ENCODE peak calls at places on chromosome 21, in nine cellular contexts. I is ELR; N is hepatic stellate cell; R is progenitor cell of endocrine pancreas; Q is EH; C is mesenteric fat pad; A is Right ventricle myocardium superior; D is cardiac septum; W is activated CD4-positive, alpha-beta T cell treated with anti-CD3 and anti-CD28 coated beads, Interleukin-2, amount 50 U/mL, for 1 hour. K is an unnamed sample.

GRCh38 chr21:34498623-34499022 is 13.4 kb downstream of the KCNE1 start:
- DNase-seq in N (no peak), R (no peak), D (no peak), A (no peak), C (no peak), I (no peak), W (no peak), Q (no peak), K (no peak)

GRCh38 chr21:45202889-45203288 is 84.8 kb downstream of the POFUT2 start:
- DNase-seq in C (no peak), Q (no peak), D (no peak), R (no peak), I (no peak), N (no peak), A (no peak), W (no peak), K (no peak)

GRCh38 chr21:35614412-35614901 is 445.9 kb downstream of the SETD4 start:
- DNase-seq in C (no peak), N (no peak), D (no peak), A (no peak), W (no peak), R (no peak), I (peak), Q (peak), K (no peak)

GRCh38 chr21:42234464-42235241 is 15.7 kb downstream of the ABCG1 start:
- DNase-seq in D (peak), C (peak), W (peak), Q (no peak), R (peak), N (peak), I (no peak), A (peak), K (no peak)

GRCh38 chr21:34576043-34576466 is 38.9 kb downstream of the RCAN1 start:
- DNase-seq in D (no peak), I (no peak), N (peak), A (peak), W (no peak), R (no peak), C (no peak), Q (peak), K (no peak)

GRCh38 chr21:14901482-14901958 is 163.3 kb downstream of the NRIP1 start:
- DNase-seq in N (no peak), I (peak), Q (peak), R (no peak), A (no peak), W (no peak), D (no peak), C (no peak), K (no peak)

GRCh38 chr21:16942703-16943102 is 570.1 kb upstream of the CXADR start:
- DNase-seq in C (no peak), N (no peak), W (no peak), R (no peak), I (peak), Q (no peak), D (no peak), A (no peak), K (no peak)

GRCh38 chr21:38424333-38424732 is 73.9 kb downstream of the ERG start:
- DNase-seq in I (no peak), C (no peak), N (no peak), Q (no peak), W (no peak), R (no peak), A (no peak), D (no peak), K (peak)

GRCh38 chr21:44364151-44365053 is 11.0 kb downstream of the TRPM2 start:
- DNase-seq in R (no peak), A (peak), W (no peak), C (peak), N (no peak), Q (no peak), D (no peak), I (no peak), K (peak)

GRCh38 chr21:32698971-32699693 is 28.7 kb downstream of the SYNJ1 start:
- DNase-seq in W (no peak), Q (no peak), C (no peak), A (no peak), D (no peak), N (no peak), R (no peak), I (no peak), K (no peak)

GRCh38 chr21:43824250-43824882 is 35.0 kb downstream of the RRP1 start:
- DNase-seq in R (no peak), A (no peak), W (no peak), Q (peak), D (no peak), C (no peak), N (peak), I (peak), K (no peak)

GRCh38 chr21:36079010-36079649 is 9.3 kb downstream of the CBR1 start:
- DNase-seq in Q (no peak), A (peak), I (no peak), W (peak), N (no peak), D (peak), C (no peak), R (no peak), K (no peak)

GRCh38 chr21:29232601-29233541 is 65.9 kb upstream of the BACH1 start:
- DNase-seq in N (no peak), I (peak), Q (peak), D (no peak), C (no peak), A (no peak), R (no peak), W (no peak), K (no peak)

GRCh38 chr21:37751268-37751975 is 164.8 kb downstream of the KCNJ6 start:
- DNase-seq in Q (peak), A (no peak), W (no peak), N (peak), D (no peak), C (no peak), I (no peak), R (no peak), K (no peak)

GRCh38 chr21:22200378-22201092 is 1202.3 kb downstream of the NCAM2 start:
- DNase-seq in W (no peak), N (no peak), C (no peak), D (no peak), I (no peak), Q (no peak), R (no peak), A (no peak), K (no peak)

GRCh38 chr21:31142600-31142999 is 104.3 kb upstream of the KRTAP19-8 start:
- DNase-seq in C (no peak), I (no peak), D (no peak), N (no peak), R (no peak), A (no peak), W (peak), Q (no peak), K (no peak)

GRCh38 chr21:36929622-36930021 is 36.8 kb downstream of the HLCS start:
- DNase-seq in R (no peak), N (no peak), D (no peak), I (peak), A (no peak), W (no peak), Q (peak), C (no peak), K (no peak)

GRCh38 chr21:42097860-42098259 is 26.7 kb downstream of the UMODL1 start:
- DNase-seq in R (no peak), C (no peak), I (peak), N (peak), Q (peak), D (no peak), W (no peak), A (no peak), K (no peak)

GRCh38 chr21:45405271-45405818 is 380 bp downstream of the COL18A1 start:
- DNase-seq in W (no peak), R (no peak), C (no peak), N (peak), Q (peak), A (peak), D (no peak), I (peak), K (no peak)

GRCh38 chr21:44059710-44060109 is 47.5 kb upstream of the PWP2 start:
- DNase-seq in N (no peak), Q (no peak), I (no peak), C (peak), R (no peak), D (no peak), A (no peak), W (no peak), K (peak)

GRCh38 chr21:38910390-38911008 is 104.8 kb downstream of the ETS2 start:
- DNase-seq in W (no peak), D (no peak), Q (peak), I (peak), N (no peak), R (no peak), C (no peak), A (no peak), K (no peak)

GRCh38 chr21:46118871-46119564 is 21.1 kb downstream of the COL6A2 start:
- DNase-seq in Q (no peak), R (peak), W (no peak), D (peak), I (no peak), A (no peak), C (peak), N (no peak), K (peak)

GRCh38 chr21:29334717-29335428 is 36.2 kb downstream of the BACH1 start:
- DNase-seq in D (no peak), A (no peak), N (no peak), Q (peak), C (no peak), I (peak), R (no peak), W (no peak), K (no peak)

GRCh38 chr21:34004013-34004938 is 69.1 kb upstream of the MRPS6 start:
- DNase-seq in Q (no peak), N (peak), D (no peak), C (no peak), A (no peak), I (no peak), R (no peak), W (no peak), K (no peak)

GRCh38 chr21:24456358-24456757 is 1150.9 kb downstream of the MRPL39 start:
- DNase-seq in R (no peak), D (no peak), A (peak), N (no peak), Q (no peak), C (no peak), I (peak), W (no peak), K (no peak)